ENCODE peak calls at places on chromosomes 5 and 9, in five cellular contexts. T, F, A, M and I are unnamed samples.

GRCh38 chr9:37752646-37753488 is 738 bp upstream of the TRMT10B start:
- DNase-seq in F (no peak), M (no peak), A (no peak), T (no peak), I (no peak)

GRCh38 chr9:2087500-2088313 is 72.6 kb downstream of the SMARCA2 start:
- DNase-seq in M (peak; percentile 30), A (peak; percentile 45), T (peak; percentile 42), F (peak; percentile 25), I (no peak)

GRCh38 chr5:32170303-32171170 is 3.6 kb downstream of the GOLPH3 start:
- DNase-seq in M (no peak), F (no peak), T (no peak), A (no peak), I (no peak)

GRCh38 chr9:135531096-135531495 is 9.9 kb downstream of the LCN1 start:
- DNase-seq in T (no peak), A (no peak), M (no peak), F (no peak), I (no peak)

GRCh38 chr9:4833781-4834560 is 41.2 kb downstream of the RCL1 start:
- DNase-seq in T (no peak), F (no peak), A (no peak), M (no peak), I (no peak)

GRCh38 chr5:367358-368130 is 46.0 kb downstream of the AHRR start:
- DNase-seq in A (no peak), M (no peak), T (no peak), F (no peak), I (peak; percentile 10)

GRCh38 chr5:112957970-112958773 is 18.4 kb upstream of the DCP2 start:
- DNase-seq in A (peak; percentile 57), F (peak; percentile 65), M (peak; percentile 58), T (peak; percentile 81), I (no peak)

GRCh38 chr9:98378206-98379193 is 123.1 kb upstream of the TBC1D2 start:
- DNase-seq in A (no peak), M (peak; percentile 43), T (no peak), F (no peak), I (no peak)

GRCh38 chr5:85670417-85670816 is 947.3 kb upstream of the COX7C start:
- DNase-seq in M (no peak), A (no peak), T (no peak), F (peak; percentile 63), I (no peak)

GRCh38 chr5:128395073-128395472 is 143.0 kb downstream of the FBN2 start:
- DNase-seq in M (no peak), F (no peak), A (no peak), T (no peak), I (no peak)

GRCh38 chr9:120544441-120544840 is 35.5 kb downstream of the CDK5RAP2 start:
- DNase-seq in T (no peak), F (no peak), M (no peak), A (no peak), I (no peak)

GRCh38 chr9:110029422-110029814 is 178.5 kb downstream of the C9orf152 start:
- DNase-seq in T (peak; percentile 23), F (peak; percentile 82), A (no peak), M (no peak), I (no peak)

GRCh38 chr9:123564652-123565051 is 208.7 kb downstream of the CRB2 start:
- DNase-seq in A (no peak), T (no peak), M (no peak), F (no peak), I (no peak)

GRCh38 chr9:123567013-123567412 is 211.0 kb downstream of the CRB2 start:
- DNase-seq in A (no peak), F (no peak), T (no peak), M (no peak), I (no peak)

GRCh38 chr9:123569343-123569694 is 213.3 kb downstream of the CRB2 start:
- DNase-seq in A (no peak), M (no peak), F (no peak), T (no peak), I (no peak)

GRCh38 chr9:123571240-123571639 is 215.2 kb downstream of the CRB2 start:
- DNase-seq in M (no peak), A (peak; percentile 15), T (no peak), F (no peak), I (no peak)

DNA sequence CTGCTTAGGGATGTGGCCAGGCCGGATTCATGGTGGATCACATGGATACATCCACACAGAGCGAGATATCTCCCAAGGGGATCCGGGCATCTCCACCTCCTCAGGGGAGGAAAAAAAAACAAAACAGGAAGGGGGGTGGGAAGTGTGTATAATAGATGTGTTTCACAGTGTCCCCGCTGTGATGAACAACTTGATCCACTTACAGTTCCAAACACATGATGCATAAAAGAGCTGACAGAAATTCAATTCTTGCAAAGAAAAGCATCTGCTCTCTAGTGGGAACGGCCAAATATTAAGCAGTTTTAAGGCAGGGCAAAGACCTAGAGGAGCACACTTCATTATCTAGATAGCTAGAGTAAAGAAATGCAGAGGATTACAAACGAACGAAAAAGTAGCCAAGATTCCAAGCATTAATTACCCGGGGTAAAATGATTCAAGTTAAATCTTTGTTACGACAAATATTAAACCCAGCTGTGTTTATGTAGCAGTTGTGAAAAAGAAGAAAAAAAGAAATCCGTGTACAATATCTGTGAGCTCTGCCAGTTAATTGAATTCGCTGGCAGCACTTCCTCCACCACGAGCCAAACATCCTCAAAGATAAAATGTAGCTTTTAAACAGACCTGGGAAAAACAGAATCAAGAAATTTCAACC is 212.8 kb downstream of the CRB2 start:
- DNase-seq in M (no peak), T (no peak), F (no peak), A (no peak), I (no peak)
- TF ChIP-seq ESRRA in M (no peak), T (no peak), F (no peak), A (no peak), I (no peak)

DNA sequence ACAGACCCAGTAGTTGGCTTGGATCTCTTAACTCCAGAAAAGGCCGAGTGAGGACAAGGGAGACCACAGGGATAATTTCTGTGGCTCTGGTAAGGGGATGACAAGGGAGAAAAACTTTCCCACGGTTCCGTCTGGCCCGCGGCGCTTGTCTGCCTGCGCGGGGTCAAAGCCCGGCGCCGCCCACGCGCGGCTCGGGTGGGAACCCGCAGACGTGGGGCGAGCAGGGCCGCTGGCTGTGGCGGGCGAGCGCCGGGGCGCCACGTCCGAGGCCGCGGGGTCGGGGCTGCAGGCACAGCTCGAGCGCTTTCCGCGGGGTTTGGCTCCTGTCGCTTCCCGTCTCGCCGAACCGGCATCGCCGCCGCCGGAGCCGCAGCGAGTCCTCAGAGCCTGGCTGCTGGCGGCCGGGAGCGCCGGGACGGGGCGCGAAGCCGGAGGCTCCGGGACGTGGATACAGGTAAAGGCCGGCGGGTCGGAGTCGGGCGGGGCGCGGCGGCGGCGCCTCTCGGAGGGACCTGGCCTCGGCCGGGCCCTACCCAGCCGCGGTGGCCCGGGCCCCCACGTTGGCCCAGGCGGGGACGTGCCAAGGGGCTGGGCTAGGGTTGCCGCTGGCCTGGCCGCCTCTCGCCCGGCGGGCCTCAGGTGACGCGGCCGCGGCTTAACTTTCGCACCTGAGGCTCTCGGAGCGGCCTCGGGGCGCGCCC is at the start of gene RNF180:
- DNase-seq in A (no peak), F (no peak), T (peak; percentile 10), M (no peak), I (peak; percentile 73)
- TF ChIP-seq USF2 in A (no peak), F (no peak), T (no peak), M (no peak), I (no peak)

GRCh38 chr9:75087279-75087823 is 604 bp downstream of the NMRK1 start:
- DNase-seq in T (peak; percentile 20), M (no peak), A (peak; percentile 57), F (peak; percentile 21), I (no peak)
- TF ChIP-seq ESRRA in T (no peak), M (no peak), A (no peak), F (no peak), I (no peak)

GRCh38 chr5:121819661-121820261 is 31.9 kb upstream of the FTMT start:
- DNase-seq in A (no peak), F (no peak), T (no peak), M (no peak), I (no peak)
- TF ChIP-seq USF2 in A (no peak), F (no peak), T (no peak), M (no peak), I (no peak)

GRCh38 chr5:103703617-103704016 is 141.0 kb upstream of the NUDT12 start:
- DNase-seq in F (no peak), T (no peak), M (no peak), A (no peak), I (no peak)

GRCh38 chr5:103706939-103707682 is 144.5 kb upstream of the NUDT12 start:
- DNase-seq in M (no peak), A (no peak), F (no peak), T (no peak), I (no peak)

GRCh38 chr5:103708601-103709000 is 146.0 kb upstream of the NUDT12 start:
- DNase-seq in M (no peak), T (no peak), A (no peak), F (no peak), I (no peak)
- TF ChIP-seq ESRRA in M (no peak), T (no peak), A (no peak), F (no peak), I (no peak)

DNA sequence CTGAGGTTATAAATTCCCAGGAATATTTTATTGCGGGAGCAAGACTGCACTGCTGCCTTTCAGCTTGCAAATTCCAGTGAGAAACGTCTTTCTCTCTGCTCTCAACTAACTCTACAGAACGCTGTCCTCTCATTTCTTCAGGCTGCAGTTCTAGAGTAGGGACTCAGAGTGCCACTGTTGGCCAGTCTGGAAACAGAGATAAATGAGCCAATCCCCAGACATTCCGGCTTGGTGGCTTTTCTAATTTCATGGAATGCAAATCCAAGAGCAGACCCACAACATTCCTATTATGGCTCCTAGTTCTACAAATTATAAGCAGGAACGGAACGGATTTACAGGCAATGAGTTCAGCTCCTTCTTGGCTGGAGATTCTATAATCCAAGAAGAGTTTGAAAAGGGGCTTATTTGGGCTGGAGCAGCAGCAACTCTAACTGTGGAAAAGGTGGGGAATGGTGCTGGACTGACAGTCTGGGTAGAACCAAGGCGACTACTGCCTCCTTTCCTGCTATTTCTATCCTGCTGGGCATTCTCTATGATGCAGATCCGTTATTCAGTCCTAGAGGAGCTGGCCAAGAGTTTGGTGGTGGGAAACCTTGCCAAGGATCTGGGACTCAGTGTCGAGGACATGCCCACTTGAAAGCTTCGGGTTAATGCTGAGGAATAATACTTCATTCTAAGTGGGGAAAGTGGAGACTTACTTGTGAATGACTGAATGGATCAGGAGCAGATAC is 9.3 kb downstream of the PCDHGA12 start:
- DNase-seq in A (no peak), M (no peak), T (no peak), F (no peak), I (no peak)
- TF ChIP-seq USF2 in A (no peak), M (no peak), T (no peak), F (no peak), I (no peak)

GRCh38 chr5:134252671-134253070 is 26.8 kb upstream of the PPP2CA start:
- DNase-seq in M (no peak), T (peak; percentile 80), F (peak; percentile 79), A (no peak), I (no peak)
- TF ChIP-seq ESRRA in M (no peak), T (no peak), F (no peak), A (no peak), I (no peak)